ENCODE peak calls at places on chromosomes 6 and 20, in five cellular contexts. K, J, H, D and O are unnamed samples.

GRCh38 chr6:23454090-23454998 is 671.7 kb upstream of the NRSN1 start:
- DNase-seq in K (no peak), H (no peak), J (no peak), D (no peak), O (no peak)

GRCh38 chr6:34391023-34391485 is 1.4 kb downstream of the NUDT3 start:
- DNase-seq in H (peak), K (peak), D (no peak), J (peak), O (peak)

GRCh38 chr6:73823832-73824231 is 127.8 kb downstream of the CD109 start:
- DNase-seq in K (no peak), D (no peak), H (no peak), J (no peak), O (no peak)

GRCh38 chr6:55379486-55379885 is 52.2 kb downstream of the GFRAL start:
- DNase-seq in J (no peak), K (no peak), H (no peak), D (no peak), O (no peak)

GRCh38 chr20:13231031-13231752 is 10.1 kb downstream of the ISM1 start:
- DNase-seq in D (no peak), J (no peak), H (no peak), K (peak), O (no peak)

GRCh38 chr6:431504-431903 is 40.0 kb downstream of the IRF4 start:
- DNase-seq in D (no peak), H (no peak), J (peak), K (no peak), O (no peak)

GRCh38 chr6:36917541-36918193 is 31.9 kb downstream of the C6orf89 start:
- DNase-seq in J (no peak), D (no peak), K (no peak), H (peak), O (no peak)

GRCh38 chr6:22062807-22063408 is 233.9 kb downstream of the PRL start:
- DNase-seq in D (no peak), K (no peak), J (no peak), H (no peak), O (peak)

GRCh38 chr20:24769878-24770627 is 179.0 kb upstream of the CST7 start:
- DNase-seq in D (no peak), J (no peak), H (no peak), K (no peak), O (no peak)

GRCh38 chr20:32386091-32386490 is 28.0 kb downstream of the ASXL1 start:
- DNase-seq in K (no peak), H (no peak), D (no peak), J (no peak), O (no peak)

GRCh38 chr6:31246051-31246495 is 25.8 kb downstream of the HLA-C start:
- DNase-seq in H (no peak), J (no peak), K (peak), D (no peak), O (no peak)

GRCh38 chr20:31720486-31721407 is 1.9 kb downstream of the BCL2L1 start:
- DNase-seq in D (no peak), J (no peak), K (no peak), H (no peak), O (no peak)

GRCh38 chr20:20085071-20085470 is 32.7 kb downstream of the CFAP61 start:
- DNase-seq in K (no peak), H (no peak), D (peak), J (no peak), O (no peak)

GRCh38 chr6:4008324-4009047 is 70.5 kb downstream of the FAM217A start:
- DNase-seq in H (no peak), D (no peak), K (peak), J (no peak), O (peak)

GRCh38 chr6:30175765-30176164 is 12.4 kb downstream of the TRIM15 start:
- DNase-seq in K (no peak), H (no peak), D (no peak), J (no peak), O (no peak)

GRCh38 chr6:149840345-149841075 is 23.6 kb downstream of the LRP11 start:
- DNase-seq in J (peak), K (peak), H (peak), D (peak), O (peak)

GRCh38 chr6:85111481-85112001 is 338.3 kb upstream of the NT5E start:
- DNase-seq in J (no peak), D (no peak), H (peak), K (peak), O (peak)

GRCh38 chr6:37365791-37366190 is 12.0 kb downstream of the RNF8 start:
- DNase-seq in J (no peak), K (no peak), D (no peak), H (no peak), O (peak)

GRCh38 chr6:106124015-106124414 is 37.9 kb downstream of the PRDM1 start:
- DNase-seq in H (no peak), D (no peak), J (no peak), K (no peak), O (no peak)

GRCh38 chr6:74447013-74447412 is 751.0 kb downstream of the CD109 start:
- DNase-seq in J (no peak), H (no peak), K (peak), D (no peak), O (no peak)

GRCh38 chr6:127586372-127586771 is 9.4 kb downstream of the C6orf58 start:
- DNase-seq in J (no peak), D (no peak), H (no peak), K (no peak), O (peak)

GRCh38 chr6:24659547-24659946 is 7.2 kb downstream of the TDP2 start:
- DNase-seq in K (no peak), J (no peak), H (no peak), D (no peak), O (no peak)

GRCh38 chr6:1378224-1379025 is 11.0 kb upstream of the FOXF2 start:
- DNase-seq in K (peak), J (no peak), D (no peak), H (no peak), O (no peak)

GRCh38 chr6:168276576-168277273 is 42.9 kb downstream of the DACT2 start:
- DNase-seq in J (no peak), K (peak), H (no peak), D (no peak), O (no peak)

GRCh38 chr6:79941489-79942151 is 5.7 kb downstream of the ELOVL4 start:
- DNase-seq in D (no peak), J (no peak), H (no peak), K (no peak), O (no peak)

GRCh38 chr20:47574616-47575401 is 73.1 kb downstream of the NCOA3 start:
- DNase-seq in J (no peak), H (no peak), D (no peak), K (peak), O (peak)

GRCh38 chr6:159701413-159701999 is 8.5 kb upstream of the SOD2 start:
- DNase-seq in H (peak), K (peak), D (no peak), J (no peak), O (peak)

GRCh38 chr6:150683320-150683719 is 83.6 kb downstream of the PLEKHG1 start:
- DNase-seq in H (no peak), J (peak), D (peak), K (no peak), O (no peak)

DNA sequence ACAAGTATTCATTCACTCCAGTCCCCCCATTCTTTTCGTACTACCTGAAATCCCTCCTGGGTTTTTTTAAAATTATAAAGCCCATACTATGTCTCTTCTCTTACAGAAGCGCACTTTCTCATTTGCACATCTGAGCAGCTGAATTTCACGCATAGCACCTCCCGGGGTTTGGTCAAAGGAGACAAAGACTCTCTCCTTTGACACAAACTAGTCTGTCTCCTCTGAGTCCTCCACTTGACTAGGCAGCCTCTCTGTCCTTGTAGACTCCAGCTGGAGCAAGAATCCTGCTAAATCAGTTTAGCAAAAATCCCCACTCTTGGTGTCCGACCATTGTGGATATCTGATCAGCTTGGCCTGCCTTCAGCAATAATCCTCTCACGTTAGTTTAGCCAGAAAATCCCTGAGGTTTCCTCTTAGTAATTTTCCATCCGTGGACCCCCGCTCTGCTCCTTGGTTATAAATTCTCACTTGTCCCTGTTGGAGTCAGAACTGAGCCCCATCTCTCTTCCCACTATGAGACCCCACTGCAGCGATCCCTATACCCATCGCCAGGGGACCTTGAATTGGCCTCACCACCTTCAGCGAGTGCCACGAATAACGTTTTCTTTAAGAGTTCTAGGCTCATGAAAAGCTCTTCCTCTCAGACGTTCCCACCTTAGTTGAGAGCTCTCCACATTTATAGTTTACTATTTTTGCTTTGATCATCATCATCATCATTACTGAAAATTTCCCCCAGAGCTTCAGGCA is 29.0 kb downstream of the PDYN start:
- DNase-seq in J (no peak), K (no peak), H (no peak), D (no peak), O (no peak)
- H3K4me3 ChIP-seq in J (no peak), K (no peak), H (no peak), D (no peak), O (no peak)

GRCh38 chr20:43899274-43899878 is 15.3 kb upstream of the TOX2 start:
- DNase-seq in H (no peak), J (no peak), D (no peak), K (no peak), O (no peak)
- H3K4me3 ChIP-seq in H (no peak), J (no peak), D (no peak), K (no peak), O (no peak)

GRCh38 chr20:62635852-62636251 is 6.5 kb upstream of the SLCO4A1 start:
- DNase-seq in D (peak), K (peak), J (no peak), H (no peak), O (no peak)
- H3K4me3 ChIP-seq in D (no peak), K (no peak), J (no peak), H (no peak), O (no peak)

GRCh38 chr6:99579781-99580180 is 11.3 kb upstream of the CCNC start:
- DNase-seq in D (no peak), H (no peak), K (no peak), J (no peak), O (no peak)
- H3K4me3 ChIP-seq in D (no peak), H (no peak), K (no peak), J (no peak), O (no peak)

DNA sequence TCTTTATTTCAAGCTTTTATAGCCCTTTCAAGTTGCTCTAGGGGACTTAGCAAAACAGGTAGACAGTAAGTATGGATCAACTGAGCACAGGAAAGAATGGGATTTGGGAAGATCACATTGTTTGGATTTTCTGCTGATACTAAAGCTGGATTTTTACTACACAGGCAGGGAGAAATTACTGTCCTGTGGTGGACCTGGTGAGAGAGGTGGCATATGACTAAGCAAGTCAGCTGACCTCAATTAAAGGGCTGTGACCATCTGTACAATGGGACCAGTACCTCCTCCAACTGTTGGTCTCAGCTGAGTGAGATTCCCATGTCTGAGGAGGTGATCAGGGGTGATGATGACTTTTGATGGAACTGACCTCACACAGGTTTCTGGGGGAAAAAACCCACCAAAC is 28.0 kb downstream of the RREB1 start:
- DNase-seq in H (no peak), D (no peak), K (no peak), J (no peak), O (peak)
- H3K4me3 ChIP-seq in H (no peak), D (no peak), K (no peak), J (no peak), O (no peak)